ENCODE peak calls at places on chromosomes 1 and 21, in ten cellular contexts. One of them, this sample, is unnamed.

GRCh38 chr1:27891196-27891889 is 19.0 kb downstream of the THEMIS2 start:
- DNase-seq in MM.1S: peak
- DNase-seq in AG04449: no peak
- DNase-seq in lower lobe of right lung: no peak
- DNase-seq in brain microvascular endothelial cell: no peak
- DNase-seq in mammary epithelial cell: no peak
- DNase-seq in right atrium auricular region: no peak
- DNase-seq in dorsolateral prefrontal cortex: no peak
- DNase-seq in pancreas: no peak
- DNase-seq in cardiac muscle cell: no peak
- DNase-seq in this sample: no peak

GRCh38 chr1:162732566-162733335 is 57.8 kb upstream of the HSD17B7 start:
- DNase-seq in MM.1S: no peak
- DNase-seq in AG04449: no peak
- DNase-seq in lower lobe of right lung: no peak
- DNase-seq in brain microvascular endothelial cell: no peak
- DNase-seq in mammary epithelial cell: no peak
- DNase-seq in right atrium auricular region: no peak
- DNase-seq in dorsolateral prefrontal cortex: no peak
- DNase-seq in pancreas: peak
- DNase-seq in cardiac muscle cell: peak
- DNase-seq in this sample: no peak

GRCh38 chr1:246608616-246609376 is 42.5 kb downstream of the CNST start:
- DNase-seq in MM.1S: no peak
- DNase-seq in AG04449: peak
- DNase-seq in lower lobe of right lung: peak
- DNase-seq in brain microvascular endothelial cell: peak
- DNase-seq in mammary epithelial cell: peak
- DNase-seq in right atrium auricular region: peak
- DNase-seq in dorsolateral prefrontal cortex: no peak
- DNase-seq in pancreas: peak
- DNase-seq in cardiac muscle cell: peak
- DNase-seq in this sample: peak

GRCh38 chr1:47225430-47226100 is 6.5 kb downstream of the TAL1 start:
- DNase-seq in MM.1S: no peak
- DNase-seq in AG04449: no peak
- DNase-seq in lower lobe of right lung: no peak
- DNase-seq in brain microvascular endothelial cell: no peak
- DNase-seq in mammary epithelial cell: no peak
- DNase-seq in right atrium auricular region: no peak
- DNase-seq in dorsolateral prefrontal cortex: no peak
- DNase-seq in pancreas: no peak
- DNase-seq in cardiac muscle cell: no peak
- DNase-seq in this sample: no peak

GRCh38 chr1:58465176-58465575 is 81.3 kb downstream of the OMA1 start:
- DNase-seq in MM.1S: no peak
- DNase-seq in AG04449: no peak
- DNase-seq in lower lobe of right lung: no peak
- DNase-seq in brain microvascular endothelial cell: no peak
- DNase-seq in mammary epithelial cell: no peak
- DNase-seq in right atrium auricular region: no peak
- DNase-seq in dorsolateral prefrontal cortex: no peak
- DNase-seq in pancreas: no peak
- DNase-seq in cardiac muscle cell: no peak
- DNase-seq in this sample: no peak

GRCh38 chr1:220044683-220045355 is 1.5 kb downstream of the EPRS1 start:
- DNase-seq in MM.1S: no peak
- DNase-seq in AG04449: no peak
- DNase-seq in lower lobe of right lung: no peak
- DNase-seq in brain microvascular endothelial cell: no peak
- DNase-seq in mammary epithelial cell: no peak
- DNase-seq in right atrium auricular region: no peak
- DNase-seq in dorsolateral prefrontal cortex: no peak
- DNase-seq in pancreas: no peak
- DNase-seq in cardiac muscle cell: no peak
- DNase-seq in this sample: no peak

GRCh38 chr1:206784471-206784903 is 12.2 kb upstream of the IL10 start:
- DNase-seq in MM.1S: peak
- DNase-seq in AG04449: no peak
- DNase-seq in lower lobe of right lung: no peak
- DNase-seq in brain microvascular endothelial cell: no peak
- DNase-seq in mammary epithelial cell: no peak
- DNase-seq in right atrium auricular region: no peak
- DNase-seq in dorsolateral prefrontal cortex: no peak
- DNase-seq in pancreas: no peak
- DNase-seq in cardiac muscle cell: no peak
- DNase-seq in this sample: no peak

GRCh38 chr1:58858344-58858673 is 74.5 kb upstream of the JUN start:
- DNase-seq in MM.1S: no peak
- DNase-seq in AG04449: no peak
- DNase-seq in lower lobe of right lung: no peak
- DNase-seq in brain microvascular endothelial cell: no peak
- DNase-seq in mammary epithelial cell: no peak
- DNase-seq in right atrium auricular region: no peak
- DNase-seq in dorsolateral prefrontal cortex: no peak
- DNase-seq in pancreas: no peak
- DNase-seq in cardiac muscle cell: peak
- DNase-seq in this sample: no peak

GRCh38 chr1:226520640-226521355 is 27.8 kb upstream of the STUM start:
- DNase-seq in MM.1S: no peak
- DNase-seq in AG04449: no peak
- DNase-seq in lower lobe of right lung: no peak
- DNase-seq in brain microvascular endothelial cell: no peak
- DNase-seq in mammary epithelial cell: no peak
- DNase-seq in right atrium auricular region: no peak
- DNase-seq in dorsolateral prefrontal cortex: no peak
- DNase-seq in pancreas: no peak
- DNase-seq in cardiac muscle cell: no peak
- DNase-seq in this sample: no peak

GRCh38 chr1:28591708-28592313 is at the start of gene RAB42:
- DNase-seq in MM.1S: no peak
- DNase-seq in AG04449: no peak
- DNase-seq in lower lobe of right lung: peak
- DNase-seq in brain microvascular endothelial cell: no peak
- DNase-seq in mammary epithelial cell: no peak
- DNase-seq in right atrium auricular region: no peak
- DNase-seq in dorsolateral prefrontal cortex: no peak
- DNase-seq in pancreas: no peak
- DNase-seq in cardiac muscle cell: peak
- DNase-seq in this sample: no peak

GRCh38 chr1:220874201-220874655 is 5.0 kb upstream of the HLX start:
- DNase-seq in MM.1S: peak
- DNase-seq in AG04449: no peak
- DNase-seq in lower lobe of right lung: no peak
- DNase-seq in brain microvascular endothelial cell: peak
- DNase-seq in mammary epithelial cell: no peak
- DNase-seq in right atrium auricular region: no peak
- DNase-seq in dorsolateral prefrontal cortex: no peak
- DNase-seq in pancreas: no peak
- DNase-seq in cardiac muscle cell: peak
- DNase-seq in this sample: no peak

GRCh38 chr1:116179398-116179797 is 68.2 kb downstream of the MAB21L3 start:
- DNase-seq in MM.1S: no peak
- DNase-seq in AG04449: no peak
- DNase-seq in lower lobe of right lung: no peak
- DNase-seq in brain microvascular endothelial cell: no peak
- DNase-seq in mammary epithelial cell: no peak
- DNase-seq in right atrium auricular region: no peak
- DNase-seq in dorsolateral prefrontal cortex: no peak
- DNase-seq in pancreas: no peak
- DNase-seq in cardiac muscle cell: no peak
- DNase-seq in this sample: no peak

DNA sequence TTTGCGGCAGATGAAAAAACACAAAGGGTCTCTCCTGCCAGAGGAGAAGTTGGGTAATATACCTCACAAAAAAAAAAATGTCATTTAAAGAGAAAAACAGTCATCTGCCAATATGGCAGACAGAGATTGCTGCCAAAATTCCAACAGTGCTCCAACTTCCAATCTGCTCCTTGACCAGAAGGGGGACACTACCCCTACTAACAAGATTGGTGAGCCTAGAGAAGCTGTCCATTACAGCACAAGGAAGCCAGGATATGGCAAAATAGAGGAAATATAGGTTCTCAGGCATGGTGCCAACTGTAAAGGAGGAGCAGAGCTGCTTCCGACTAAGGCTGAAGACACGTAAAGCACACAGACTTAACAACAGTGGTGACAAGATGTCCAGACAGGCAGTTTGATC is 453.5 kb downstream of the TTLL7 start:
- DNase-seq in MM.1S: no peak
- DNase-seq in AG04449: no peak
- DNase-seq in lower lobe of right lung: no peak
- DNase-seq in brain microvascular endothelial cell: no peak
- DNase-seq in mammary epithelial cell: no peak
- DNase-seq in right atrium auricular region: no peak
- DNase-seq in dorsolateral prefrontal cortex: no peak
- DNase-seq in pancreas: no peak
- DNase-seq in cardiac muscle cell: no peak
- DNase-seq in this sample: no peak
- TF ChIP-seq CTCF in MM.1S: no peak
- TF ChIP-seq CTCF in AG04449: no peak
- TF ChIP-seq CTCF in lower lobe of right lung: no peak
- TF ChIP-seq CTCF in brain microvascular endothelial cell: peak
- TF ChIP-seq CTCF in mammary epithelial cell: no peak
- TF ChIP-seq CTCF in right atrium auricular region: no peak
- TF ChIP-seq CTCF in dorsolateral prefrontal cortex: no peak
- TF ChIP-seq CTCF in pancreas: no peak
- TF ChIP-seq CTCF in cardiac muscle cell: no peak
- TF ChIP-seq CTCF in this sample: no peak

GRCh38 chr21:37561941-37562919 is 195.7 kb downstream of the DYRK1A start:
- DNase-seq in MM.1S: no peak
- DNase-seq in AG04449: no peak
- DNase-seq in lower lobe of right lung: no peak
- DNase-seq in brain microvascular endothelial cell: no peak
- DNase-seq in mammary epithelial cell: no peak
- DNase-seq in right atrium auricular region: no peak
- DNase-seq in dorsolateral prefrontal cortex: no peak
- DNase-seq in pancreas: no peak
- DNase-seq in cardiac muscle cell: no peak
- DNase-seq in this sample: no peak
- H3K4me3 ChIP-seq in MM.1S: no peak
- H3K4me3 ChIP-seq in AG04449: no peak
- H3K4me3 ChIP-seq in lower lobe of right lung: no peak
- H3K4me3 ChIP-seq in brain microvascular endothelial cell: no peak
- H3K4me3 ChIP-seq in mammary epithelial cell: no peak
- H3K4me3 ChIP-seq in right atrium auricular region: no peak
- H3K4me3 ChIP-seq in dorsolateral prefrontal cortex: no peak
- H3K4me3 ChIP-seq in pancreas: no peak
- H3K4me3 ChIP-seq in cardiac muscle cell: no peak
- H3K4me3 ChIP-seq in this sample: no peak

DNA sequence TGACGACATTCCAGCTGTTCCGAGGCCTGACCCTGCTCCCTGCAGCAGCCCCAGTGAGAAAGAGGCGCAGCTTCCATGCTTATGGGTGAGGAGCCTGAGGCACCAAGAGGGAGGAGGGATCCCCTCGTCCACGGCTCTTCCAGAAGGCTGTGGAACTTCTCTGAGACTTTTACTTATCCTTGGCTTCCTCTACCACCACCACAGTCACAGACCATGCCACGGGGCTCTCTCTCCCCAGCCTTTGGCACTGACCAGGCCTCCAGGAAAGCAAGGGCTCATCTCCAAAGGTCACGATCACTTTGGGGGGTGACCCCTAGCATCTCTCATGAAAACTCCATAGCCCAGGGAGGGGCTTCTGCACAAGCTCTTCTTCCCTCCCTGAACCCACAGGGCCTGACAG is 136.3 kb upstream of the VAMP3 start:
- DNase-seq in MM.1S: no peak
- DNase-seq in AG04449: no peak
- DNase-seq in lower lobe of right lung: no peak
- DNase-seq in brain microvascular endothelial cell: no peak
- DNase-seq in mammary epithelial cell: no peak
- DNase-seq in right atrium auricular region: no peak
- DNase-seq in dorsolateral prefrontal cortex: no peak
- DNase-seq in pancreas: no peak
- DNase-seq in cardiac muscle cell: no peak
- DNase-seq in this sample: no peak
- TF ChIP-seq CTCF in MM.1S: no peak
- TF ChIP-seq CTCF in AG04449: no peak
- TF ChIP-seq CTCF in lower lobe of right lung: no peak
- TF ChIP-seq CTCF in brain microvascular endothelial cell: no peak
- TF ChIP-seq CTCF in mammary epithelial cell: no peak
- TF ChIP-seq CTCF in right atrium auricular region: no peak
- TF ChIP-seq CTCF in dorsolateral prefrontal cortex: no peak
- TF ChIP-seq CTCF in pancreas: no peak
- TF ChIP-seq CTCF in cardiac muscle cell: no peak
- TF ChIP-seq CTCF in this sample: no peak

GRCh38 chr1:64893921-64894320 is 72.4 kb downstream of the JAK1 start:
- DNase-seq in MM.1S: no peak
- DNase-seq in AG04449: no peak
- DNase-seq in lower lobe of right lung: no peak
- DNase-seq in brain microvascular endothelial cell: no peak
- DNase-seq in mammary epithelial cell: no peak
- DNase-seq in right atrium auricular region: no peak
- DNase-seq in dorsolateral prefrontal cortex: no peak
- DNase-seq in pancreas: no peak
- DNase-seq in cardiac muscle cell: no peak
- DNase-seq in this sample: no peak

GRCh38 chr1:64894438-64895196 is 71.7 kb downstream of the JAK1 start:
- DNase-seq in MM.1S: no peak
- DNase-seq in AG04449: no peak
- DNase-seq in lower lobe of right lung: no peak
- DNase-seq in brain microvascular endothelial cell: no peak
- DNase-seq in mammary epithelial cell: no peak
- DNase-seq in right atrium auricular region: no peak
- DNase-seq in dorsolateral prefrontal cortex: no peak
- DNase-seq in pancreas: no peak
- DNase-seq in cardiac muscle cell: no peak
- DNase-seq in this sample: no peak

GRCh38 chr1:64890699-64891439 is 75.5 kb downstream of the JAK1 start:
- DNase-seq in MM.1S: no peak
- DNase-seq in AG04449: no peak
- DNase-seq in lower lobe of right lung: no peak
- DNase-seq in brain microvascular endothelial cell: no peak
- DNase-seq in mammary epithelial cell: no peak
- DNase-seq in right atrium auricular region: no peak
- DNase-seq in dorsolateral prefrontal cortex: no peak
- DNase-seq in pancreas: no peak
- DNase-seq in cardiac muscle cell: no peak
- DNase-seq in this sample: no peak

GRCh38 chr1:64892576-64893573 is 73.5 kb downstream of the JAK1 start:
- DNase-seq in MM.1S: no peak
- DNase-seq in AG04449: no peak
- DNase-seq in lower lobe of right lung: no peak
- DNase-seq in brain microvascular endothelial cell: no peak
- DNase-seq in mammary epithelial cell: no peak
- DNase-seq in right atrium auricular region: no peak
- DNase-seq in dorsolateral prefrontal cortex: no peak
- DNase-seq in pancreas: no peak
- DNase-seq in cardiac muscle cell: peak
- DNase-seq in this sample: no peak

DNA sequence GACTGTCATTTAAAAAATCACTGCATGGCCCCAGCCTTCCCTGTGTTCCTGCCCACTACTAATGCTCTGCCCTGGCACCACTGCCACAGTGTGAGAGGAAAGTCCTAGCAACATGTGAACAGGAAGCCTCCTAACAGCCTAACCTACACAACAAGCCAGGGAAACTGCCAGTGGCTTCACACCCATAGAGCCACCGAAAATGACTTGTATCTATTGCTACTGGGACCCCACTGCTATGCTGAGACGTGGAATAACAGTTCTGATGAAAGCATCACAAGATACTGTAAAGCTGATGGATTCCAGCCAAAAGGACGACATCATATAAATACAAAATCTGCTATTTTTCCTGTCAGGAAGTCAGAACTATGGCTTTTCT is 74.9 kb downstream of the JAK1 start:
- DNase-seq in MM.1S: no peak
- DNase-seq in AG04449: no peak
- DNase-seq in lower lobe of right lung: no peak
- DNase-seq in brain microvascular endothelial cell: no peak
- DNase-seq in mammary epithelial cell: no peak
- DNase-seq in right atrium auricular region: no peak
- DNase-seq in dorsolateral prefrontal cortex: no peak
- DNase-seq in pancreas: no peak
- DNase-seq in cardiac muscle cell: peak
- DNase-seq in this sample: no peak
- H3K4me3 ChIP-seq in MM.1S: no peak
- H3K4me3 ChIP-seq in AG04449: no peak
- H3K4me3 ChIP-seq in lower lobe of right lung: no peak
- H3K4me3 ChIP-seq in brain microvascular endothelial cell: no peak
- H3K4me3 ChIP-seq in mammary epithelial cell: no peak
- H3K4me3 ChIP-seq in right atrium auricular region: no peak
- H3K4me3 ChIP-seq in dorsolateral prefrontal cortex: no peak
- H3K4me3 ChIP-seq in pancreas: no peak
- H3K4me3 ChIP-seq in cardiac muscle cell: no peak
- H3K4me3 ChIP-seq in this sample: no peak